ENCODE peak calls at places on chromosome 19, in nine cellular contexts. One of them, this sample, is unnamed.

GRCh38 chr19:19474950-19475781 is 40.2 kb downstream of the TSSK6 start:
- ATAC-seq in DND-41: no peak
- ATAC-seq in activated naive CD8-positive, alpha-beta T cell treated with anti-CD3 and anti-CD28 coated beads, Interleukin-2, amount 50 U/mL, for 24 hours: no peak
- ATAC-seq in effector memory CD8-positive, alpha-beta T cell: no peak
- ATAC-seq in activated CD8-positive, alpha-beta memory T cell treated with anti-CD3 and anti-CD28 coated beads, Interleukin-2, amount 10 ng/mL, durations not matched to agents 7 days and 5 days: no peak
- ATAC-seq in activated CD8-positive, alpha-beta T cell treated with anti-CD3 and anti-CD28 coated beads for 36 hours: no peak
- ATAC-seq in HCT116: no peak
- ATAC-seq in left colon: no peak
- ATAC-seq in pancreas: no peak
- ATAC-seq in this sample: no peak

GRCh38 chr19:48511800-48512503 is at the start of gene LMTK3:
- ATAC-seq in DND-41: peak
- ATAC-seq in activated naive CD8-positive, alpha-beta T cell treated with anti-CD3 and anti-CD28 coated beads, Interleukin-2, amount 50 U/mL, for 24 hours: peak
- ATAC-seq in effector memory CD8-positive, alpha-beta T cell: peak
- ATAC-seq in activated CD8-positive, alpha-beta memory T cell treated with anti-CD3 and anti-CD28 coated beads, Interleukin-2, amount 10 ng/mL, durations not matched to agents 7 days and 5 days: peak
- ATAC-seq in activated CD8-positive, alpha-beta T cell treated with anti-CD3 and anti-CD28 coated beads for 36 hours: peak
- ATAC-seq in HCT116: no peak
- ATAC-seq in left colon: no peak
- ATAC-seq in pancreas: peak
- ATAC-seq in this sample: no peak

GRCh38 chr19:52269338-52270261 is at the start of gene ZNF766:
- ATAC-seq in DND-41: peak
- ATAC-seq in activated naive CD8-positive, alpha-beta T cell treated with anti-CD3 and anti-CD28 coated beads, Interleukin-2, amount 50 U/mL, for 24 hours: peak
- ATAC-seq in effector memory CD8-positive, alpha-beta T cell: peak
- ATAC-seq in activated CD8-positive, alpha-beta memory T cell treated with anti-CD3 and anti-CD28 coated beads, Interleukin-2, amount 10 ng/mL, durations not matched to agents 7 days and 5 days: peak
- ATAC-seq in activated CD8-positive, alpha-beta T cell treated with anti-CD3 and anti-CD28 coated beads for 36 hours: peak
- ATAC-seq in HCT116: peak
- ATAC-seq in left colon: peak
- ATAC-seq in pancreas: peak
- ATAC-seq in this sample: peak

GRCh38 chr19:4362871-4363545 is 19.6 kb downstream of the MPND start:
- ATAC-seq in DND-41: peak
- ATAC-seq in activated naive CD8-positive, alpha-beta T cell treated with anti-CD3 and anti-CD28 coated beads, Interleukin-2, amount 50 U/mL, for 24 hours: no peak
- ATAC-seq in effector memory CD8-positive, alpha-beta T cell: no peak
- ATAC-seq in activated CD8-positive, alpha-beta memory T cell treated with anti-CD3 and anti-CD28 coated beads, Interleukin-2, amount 10 ng/mL, durations not matched to agents 7 days and 5 days: peak
- ATAC-seq in activated CD8-positive, alpha-beta T cell treated with anti-CD3 and anti-CD28 coated beads for 36 hours: peak
- ATAC-seq in HCT116: peak
- ATAC-seq in left colon: peak
- ATAC-seq in pancreas: no peak
- ATAC-seq in this sample: peak

GRCh38 chr19:977058-977464 is 7.1 kb upstream of the WDR18 start:
- ATAC-seq in DND-41: peak
- ATAC-seq in activated naive CD8-positive, alpha-beta T cell treated with anti-CD3 and anti-CD28 coated beads, Interleukin-2, amount 50 U/mL, for 24 hours: no peak
- ATAC-seq in effector memory CD8-positive, alpha-beta T cell: no peak
- ATAC-seq in activated CD8-positive, alpha-beta memory T cell treated with anti-CD3 and anti-CD28 coated beads, Interleukin-2, amount 10 ng/mL, durations not matched to agents 7 days and 5 days: no peak
- ATAC-seq in activated CD8-positive, alpha-beta T cell treated with anti-CD3 and anti-CD28 coated beads for 36 hours: no peak
- ATAC-seq in HCT116: no peak
- ATAC-seq in left colon: no peak
- ATAC-seq in pancreas: no peak
- ATAC-seq in this sample: peak

GRCh38 chr19:5336195-5336965 is 4.2 kb downstream of the PTPRS start:
- ATAC-seq in DND-41: peak
- ATAC-seq in activated naive CD8-positive, alpha-beta T cell treated with anti-CD3 and anti-CD28 coated beads, Interleukin-2, amount 50 U/mL, for 24 hours: no peak
- ATAC-seq in effector memory CD8-positive, alpha-beta T cell: no peak
- ATAC-seq in activated CD8-positive, alpha-beta memory T cell treated with anti-CD3 and anti-CD28 coated beads, Interleukin-2, amount 10 ng/mL, durations not matched to agents 7 days and 5 days: no peak
- ATAC-seq in activated CD8-positive, alpha-beta T cell treated with anti-CD3 and anti-CD28 coated beads for 36 hours: no peak
- ATAC-seq in HCT116: no peak
- ATAC-seq in left colon: no peak
- ATAC-seq in pancreas: no peak
- ATAC-seq in this sample: no peak

GRCh38 chr19:55406869-55407624 is 541 bp downstream of the UBE2S start:
- ATAC-seq in DND-41: no peak
- ATAC-seq in activated naive CD8-positive, alpha-beta T cell treated with anti-CD3 and anti-CD28 coated beads, Interleukin-2, amount 50 U/mL, for 24 hours: no peak
- ATAC-seq in effector memory CD8-positive, alpha-beta T cell: no peak
- ATAC-seq in activated CD8-positive, alpha-beta memory T cell treated with anti-CD3 and anti-CD28 coated beads, Interleukin-2, amount 10 ng/mL, durations not matched to agents 7 days and 5 days: no peak
- ATAC-seq in activated CD8-positive, alpha-beta T cell treated with anti-CD3 and anti-CD28 coated beads for 36 hours: no peak
- ATAC-seq in HCT116: peak
- ATAC-seq in left colon: peak
- ATAC-seq in pancreas: no peak
- ATAC-seq in this sample: peak

GRCh38 chr19:33426621-33427475 is 53.3 kb downstream of the CEBPG start:
- ATAC-seq in DND-41: no peak
- ATAC-seq in activated naive CD8-positive, alpha-beta T cell treated with anti-CD3 and anti-CD28 coated beads, Interleukin-2, amount 50 U/mL, for 24 hours: no peak
- ATAC-seq in effector memory CD8-positive, alpha-beta T cell: no peak
- ATAC-seq in activated CD8-positive, alpha-beta memory T cell treated with anti-CD3 and anti-CD28 coated beads, Interleukin-2, amount 10 ng/mL, durations not matched to agents 7 days and 5 days: no peak
- ATAC-seq in activated CD8-positive, alpha-beta T cell treated with anti-CD3 and anti-CD28 coated beads for 36 hours: no peak
- ATAC-seq in HCT116: no peak
- ATAC-seq in left colon: no peak
- ATAC-seq in pancreas: no peak
- ATAC-seq in this sample: no peak

GRCh38 chr19:33604651-33605050 is 17.1 kb upstream of the CHST8 start:
- ATAC-seq in DND-41: no peak
- ATAC-seq in activated naive CD8-positive, alpha-beta T cell treated with anti-CD3 and anti-CD28 coated beads, Interleukin-2, amount 50 U/mL, for 24 hours: no peak
- ATAC-seq in effector memory CD8-positive, alpha-beta T cell: no peak
- ATAC-seq in activated CD8-positive, alpha-beta memory T cell treated with anti-CD3 and anti-CD28 coated beads, Interleukin-2, amount 10 ng/mL, durations not matched to agents 7 days and 5 days: no peak
- ATAC-seq in activated CD8-positive, alpha-beta T cell treated with anti-CD3 and anti-CD28 coated beads for 36 hours: no peak
- ATAC-seq in HCT116: no peak
- ATAC-seq in left colon: no peak
- ATAC-seq in pancreas: no peak
- ATAC-seq in this sample: no peak